ENCODE peak calls at places on chromosomes 5 and 9, in nine cellular contexts. One of them, this sample, is unnamed.

GRCh38 chr5:146001544-146002185 is 65.3 kb downstream of the SH3RF2 start:
- DNase-seq in mammary epithelial cell: no peak
- DNase-seq in GM12865: no peak
- DNase-seq in HCT116: no peak
- DNase-seq in SJSA1: no peak
- DNase-seq in fibroblast of mammary gland: no peak
- DNase-seq in CD8-positive, alpha-beta T cell: no peak
- DNase-seq in AG04450: no peak
- DNase-seq in hepatocyte: no peak
- DNase-seq in this sample: no peak

GRCh38 chr9:121838757-121839669 is 187.6 kb downstream of the DAB2IP start:
- DNase-seq in mammary epithelial cell: no peak
- DNase-seq in HCT116: no peak
- DNase-seq in hepatocyte: no peak
- DNase-seq in GM12865: no peak
- DNase-seq in fibroblast of mammary gland: no peak
- DNase-seq in CD8-positive, alpha-beta T cell: no peak
- DNase-seq in AG04450: no peak
- DNase-seq in SJSA1: no peak
- DNase-seq in this sample: no peak

GRCh38 chr5:9209846-9210547 is 335.9 kb downstream of the SEMA5A start:
- DNase-seq in SJSA1: no peak
- DNase-seq in GM12865: no peak
- DNase-seq in mammary epithelial cell: peak
- DNase-seq in AG04450: no peak
- DNase-seq in hepatocyte: no peak
- DNase-seq in fibroblast of mammary gland: peak
- DNase-seq in CD8-positive, alpha-beta T cell: no peak
- DNase-seq in HCT116: no peak
- DNase-seq in this sample: peak

GRCh38 chr5:56269216-56269927 is 36.2 kb upstream of the ANKRD55 start:
- DNase-seq in AG04450: no peak
- DNase-seq in GM12865: peak
- DNase-seq in fibroblast of mammary gland: peak
- DNase-seq in HCT116: peak
- DNase-seq in SJSA1: peak
- DNase-seq in CD8-positive, alpha-beta T cell: no peak
- DNase-seq in hepatocyte: peak
- DNase-seq in mammary epithelial cell: peak
- DNase-seq in this sample: peak

GRCh38 chr9:79757906-79758669 is 186.3 kb downstream of the TLE4 start:
- DNase-seq in mammary epithelial cell: no peak
- DNase-seq in fibroblast of mammary gland: peak
- DNase-seq in HCT116: no peak
- DNase-seq in AG04450: no peak
- DNase-seq in CD8-positive, alpha-beta T cell: no peak
- DNase-seq in SJSA1: no peak
- DNase-seq in GM12865: no peak
- DNase-seq in hepatocyte: no peak
- DNase-seq in this sample: no peak

GRCh38 chr5:32462618-32463017 is 18.1 kb upstream of the ZFR start:
- DNase-seq in hepatocyte: no peak
- DNase-seq in HCT116: no peak
- DNase-seq in SJSA1: no peak
- DNase-seq in CD8-positive, alpha-beta T cell: no peak
- DNase-seq in AG04450: no peak
- DNase-seq in GM12865: no peak
- DNase-seq in fibroblast of mammary gland: peak
- DNase-seq in mammary epithelial cell: peak
- DNase-seq in this sample: peak

GRCh38 chr5:61348437-61348836 is 16.4 kb downstream of the ZSWIM6 start:
- DNase-seq in GM12865: no peak
- DNase-seq in hepatocyte: no peak
- DNase-seq in fibroblast of mammary gland: no peak
- DNase-seq in SJSA1: no peak
- DNase-seq in HCT116: no peak
- DNase-seq in mammary epithelial cell: no peak
- DNase-seq in AG04450: no peak
- DNase-seq in CD8-positive, alpha-beta T cell: no peak
- DNase-seq in this sample: no peak

GRCh38 chr9:129235041-129235930 is 57.2 kb upstream of the IER5L start:
- DNase-seq in hepatocyte: no peak
- DNase-seq in SJSA1: no peak
- DNase-seq in mammary epithelial cell: no peak
- DNase-seq in GM12865: no peak
- DNase-seq in CD8-positive, alpha-beta T cell: no peak
- DNase-seq in fibroblast of mammary gland: no peak
- DNase-seq in AG04450: no peak
- DNase-seq in HCT116: no peak
- DNase-seq in this sample: no peak

GRCh38 chr9:17081814-17082213 is 53.0 kb upstream of the CNTLN start:
- DNase-seq in hepatocyte: no peak
- DNase-seq in HCT116: no peak
- DNase-seq in GM12865: no peak
- DNase-seq in AG04450: no peak
- DNase-seq in fibroblast of mammary gland: no peak
- DNase-seq in CD8-positive, alpha-beta T cell: no peak
- DNase-seq in SJSA1: no peak
- DNase-seq in mammary epithelial cell: no peak
- DNase-seq in this sample: no peak

GRCh38 chr5:125484272-125485002 is 738.0 kb upstream of the ZNF608 start:
- DNase-seq in HCT116: peak
- DNase-seq in GM12865: no peak
- DNase-seq in CD8-positive, alpha-beta T cell: no peak
- DNase-seq in hepatocyte: peak
- DNase-seq in fibroblast of mammary gland: peak
- DNase-seq in SJSA1: peak
- DNase-seq in mammary epithelial cell: peak
- DNase-seq in AG04450: peak
- DNase-seq in this sample: peak

GRCh38 chr5:85017271-85017670 is 632.6 kb upstream of the EDIL3 start:
- DNase-seq in fibroblast of mammary gland: no peak
- DNase-seq in CD8-positive, alpha-beta T cell: no peak
- DNase-seq in mammary epithelial cell: no peak
- DNase-seq in HCT116: no peak
- DNase-seq in SJSA1: no peak
- DNase-seq in AG04450: no peak
- DNase-seq in GM12865: no peak
- DNase-seq in hepatocyte: no peak
- DNase-seq in this sample: no peak

GRCh38 chr5:3277590-3278196 is 317.9 kb upstream of the IRX1 start:
- DNase-seq in AG04450: no peak
- DNase-seq in mammary epithelial cell: no peak
- DNase-seq in CD8-positive, alpha-beta T cell: no peak
- DNase-seq in GM12865: no peak
- DNase-seq in SJSA1: no peak
- DNase-seq in hepatocyte: no peak
- DNase-seq in fibroblast of mammary gland: no peak
- DNase-seq in HCT116: no peak
- DNase-seq in this sample: no peak

GRCh38 chr9:89400398-89401116 is 82.3 kb downstream of the SECISBP2 start:
- DNase-seq in SJSA1: no peak
- DNase-seq in fibroblast of mammary gland: no peak
- DNase-seq in AG04450: no peak
- DNase-seq in mammary epithelial cell: no peak
- DNase-seq in HCT116: no peak
- DNase-seq in GM12865: peak
- DNase-seq in CD8-positive, alpha-beta T cell: no peak
- DNase-seq in hepatocyte: no peak
- DNase-seq in this sample: no peak

GRCh38 chr5:132489871-132490483 is 596 bp downstream of the IRF1 start:
- DNase-seq in AG04450: no peak
- DNase-seq in GM12865: peak
- DNase-seq in fibroblast of mammary gland: peak
- DNase-seq in HCT116: no peak
- DNase-seq in hepatocyte: peak
- DNase-seq in CD8-positive, alpha-beta T cell: peak
- DNase-seq in SJSA1: peak
- DNase-seq in mammary epithelial cell: no peak
- DNase-seq in this sample: no peak

GRCh38 chr9:4012446-4012845 is 287.4 kb downstream of the GLIS3 start:
- DNase-seq in hepatocyte: no peak
- DNase-seq in AG04450: no peak
- DNase-seq in SJSA1: no peak
- DNase-seq in fibroblast of mammary gland: no peak
- DNase-seq in mammary epithelial cell: no peak
- DNase-seq in HCT116: no peak
- DNase-seq in GM12865: no peak
- DNase-seq in CD8-positive, alpha-beta T cell: no peak
- DNase-seq in this sample: no peak

GRCh38 chr9:112162644-112163413 is 12.3 kb downstream of the SUSD1 start:
- DNase-seq in AG04450: no peak
- DNase-seq in GM12865: no peak
- DNase-seq in HCT116: no peak
- DNase-seq in CD8-positive, alpha-beta T cell: no peak
- DNase-seq in hepatocyte: peak
- DNase-seq in fibroblast of mammary gland: no peak
- DNase-seq in mammary epithelial cell: no peak
- DNase-seq in SJSA1: no peak
- DNase-seq in this sample: no peak

GRCh38 chr9:35847786-35848185 is 18.8 kb downstream of the TMEM8B start:
- DNase-seq in fibroblast of mammary gland: peak
- DNase-seq in mammary epithelial cell: no peak
- DNase-seq in HCT116: no peak
- DNase-seq in GM12865: no peak
- DNase-seq in SJSA1: no peak
- DNase-seq in hepatocyte: no peak
- DNase-seq in CD8-positive, alpha-beta T cell: no peak
- DNase-seq in AG04450: no peak
- DNase-seq in this sample: no peak

GRCh38 chr9:6566409-6567139 is 79.0 kb downstream of the GLDC start:
- DNase-seq in SJSA1: peak
- DNase-seq in HCT116: peak
- DNase-seq in CD8-positive, alpha-beta T cell: no peak
- DNase-seq in mammary epithelial cell: peak
- DNase-seq in fibroblast of mammary gland: peak
- DNase-seq in GM12865: peak
- DNase-seq in hepatocyte: peak
- DNase-seq in AG04450: peak
- DNase-seq in this sample: peak

GRCh38 chr5:149315753-149316152 is 29.5 kb upstream of the GRPEL2 start:
- DNase-seq in fibroblast of mammary gland: no peak
- DNase-seq in SJSA1: no peak
- DNase-seq in AG04450: no peak
- DNase-seq in mammary epithelial cell: no peak
- DNase-seq in HCT116: no peak
- DNase-seq in hepatocyte: no peak
- DNase-seq in CD8-positive, alpha-beta T cell: no peak
- DNase-seq in GM12865: no peak
- DNase-seq in this sample: no peak
- H3K4me3 ChIP-seq in fibroblast of mammary gland: no peak
- H3K4me3 ChIP-seq in SJSA1: no peak
- H3K4me3 ChIP-seq in AG04450: no peak
- H3K4me3 ChIP-seq in mammary epithelial cell: no peak
- H3K4me3 ChIP-seq in HCT116: no peak
- H3K4me3 ChIP-seq in hepatocyte: no peak
- H3K4me3 ChIP-seq in CD8-positive, alpha-beta T cell: no peak
- H3K4me3 ChIP-seq in GM12865: no peak
- H3K4me3 ChIP-seq in this sample: no peak

GRCh38 chr9:133535285-133535877 is 877 bp downstream of the ADAMTSL2 start:
- DNase-seq in HCT116: no peak
- DNase-seq in fibroblast of mammary gland: no peak
- DNase-seq in AG04450: no peak
- DNase-seq in mammary epithelial cell: no peak
- DNase-seq in GM12865: no peak
- DNase-seq in CD8-positive, alpha-beta T cell: no peak
- DNase-seq in SJSA1: no peak
- DNase-seq in hepatocyte: no peak
- DNase-seq in this sample: no peak
- H3K4me3 ChIP-seq in HCT116: no peak
- H3K4me3 ChIP-seq in fibroblast of mammary gland: no peak
- H3K4me3 ChIP-seq in AG04450: no peak
- H3K4me3 ChIP-seq in mammary epithelial cell: no peak
- H3K4me3 ChIP-seq in GM12865: no peak
- H3K4me3 ChIP-seq in CD8-positive, alpha-beta T cell: no peak
- H3K4me3 ChIP-seq in SJSA1: no peak
- H3K4me3 ChIP-seq in hepatocyte: no peak
- H3K4me3 ChIP-seq in this sample: no peak

DNA sequence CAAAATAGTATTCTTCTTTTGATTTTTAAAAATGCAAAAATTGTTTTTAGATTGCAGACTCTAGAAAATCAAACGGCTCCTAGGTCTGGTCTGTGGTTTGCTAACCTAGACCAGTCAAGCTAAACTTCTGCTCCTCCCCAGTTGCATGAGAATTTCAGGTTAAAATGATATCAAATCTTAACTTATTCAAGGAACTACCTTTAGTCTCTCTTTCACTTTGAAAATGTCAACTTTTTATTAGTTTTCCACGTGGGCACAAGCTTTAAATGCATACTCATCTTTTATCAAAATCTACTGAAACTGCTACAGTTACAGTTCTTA is 8.8 kb downstream of the CAMK4 start:
- DNase-seq in SJSA1: no peak
- DNase-seq in mammary epithelial cell: no peak
- DNase-seq in CD8-positive, alpha-beta T cell: no peak
- DNase-seq in GM12865: no peak
- DNase-seq in HCT116: no peak
- DNase-seq in hepatocyte: no peak
- DNase-seq in fibroblast of mammary gland: no peak
- DNase-seq in AG04450: no peak
- DNase-seq in this sample: no peak
- H3K4me3 ChIP-seq in SJSA1: no peak
- H3K4me3 ChIP-seq in mammary epithelial cell: no peak
- H3K4me3 ChIP-seq in CD8-positive, alpha-beta T cell: peak
- H3K4me3 ChIP-seq in GM12865: no peak
- H3K4me3 ChIP-seq in HCT116: no peak
- H3K4me3 ChIP-seq in hepatocyte: no peak
- H3K4me3 ChIP-seq in fibroblast of mammary gland: no peak
- H3K4me3 ChIP-seq in AG04450: no peak
- H3K4me3 ChIP-seq in this sample: no peak

GRCh38 chr5:72503888-72504491 is 3.2 kb downstream of the ZNF366 start:
- DNase-seq in fibroblast of mammary gland: peak
- DNase-seq in mammary epithelial cell: no peak
- DNase-seq in HCT116: no peak
- DNase-seq in AG04450: no peak
- DNase-seq in CD8-positive, alpha-beta T cell: no peak
- DNase-seq in SJSA1: peak
- DNase-seq in GM12865: no peak
- DNase-seq in hepatocyte: no peak
- DNase-seq in this sample: no peak

GRCh38 chr5:72505026-72505425 is 2.2 kb downstream of the ZNF366 start:
- DNase-seq in AG04450: no peak
- DNase-seq in GM12865: no peak
- DNase-seq in hepatocyte: no peak
- DNase-seq in HCT116: no peak
- DNase-seq in mammary epithelial cell: no peak
- DNase-seq in CD8-positive, alpha-beta T cell: no peak
- DNase-seq in fibroblast of mammary gland: no peak
- DNase-seq in SJSA1: no peak
- DNase-seq in this sample: no peak

GRCh38 chr5:72507360-72508238 is at the start of gene ZNF366:
- DNase-seq in fibroblast of mammary gland: no peak
- DNase-seq in hepatocyte: peak
- DNase-seq in mammary epithelial cell: no peak
- DNase-seq in SJSA1: peak
- DNase-seq in AG04450: no peak
- DNase-seq in HCT116: no peak
- DNase-seq in GM12865: no peak
- DNase-seq in CD8-positive, alpha-beta T cell: no peak
- DNase-seq in this sample: no peak

GRCh38 chr5:72506150-72506549 is 1.1 kb downstream of the ZNF366 start:
- DNase-seq in GM12865: no peak
- DNase-seq in HCT116: no peak
- DNase-seq in AG04450: no peak
- DNase-seq in mammary epithelial cell: no peak
- DNase-seq in CD8-positive, alpha-beta T cell: no peak
- DNase-seq in SJSA1: no peak
- DNase-seq in fibroblast of mammary gland: no peak
- DNase-seq in hepatocyte: no peak
- DNase-seq in this sample: no peak

GRCh38 chr5:72505539-72505938 is 1.7 kb downstream of the ZNF366 start:
- DNase-seq in GM12865: no peak
- DNase-seq in CD8-positive, alpha-beta T cell: no peak
- DNase-seq in HCT116: no peak
- DNase-seq in fibroblast of mammary gland: no peak
- DNase-seq in hepatocyte: no peak
- DNase-seq in mammary epithelial cell: no peak
- DNase-seq in SJSA1: peak
- DNase-seq in AG04450: no peak
- DNase-seq in this sample: no peak
- H3K4me3 ChIP-seq in GM12865: no peak
- H3K4me3 ChIP-seq in CD8-positive, alpha-beta T cell: no peak
- H3K4me3 ChIP-seq in HCT116: no peak
- H3K4me3 ChIP-seq in fibroblast of mammary gland: no peak
- H3K4me3 ChIP-seq in hepatocyte: no peak
- H3K4me3 ChIP-seq in mammary epithelial cell: no peak
- H3K4me3 ChIP-seq in SJSA1: no peak
- H3K4me3 ChIP-seq in AG04450: no peak
- H3K4me3 ChIP-seq in this sample: no peak